ENCODE peak calls at places on chromosomes 4 and X, in four cellular contexts. One of them, this sample, is unnamed. For H3K4me1 and H3K36me3, the result is how much of the 10 kb centered on the place peaks cover.

GRCh38 chr4:37948542-37948941 is 11.7 kb upstream of the PTTG2 start:
- DNase-seq in kidney: no peak
- DNase-seq in fibroblast of lung: no peak
- DNase-seq in endothelial cell of umbilical vein: no peak
- DNase-seq in this sample: no peak

GRCh38 chr4:112167790-112168189 is 22.5 kb downstream of the FAM241A start:
- DNase-seq in endothelial cell of umbilical vein: no peak
- DNase-seq in fibroblast of lung: peak
- DNase-seq in kidney: no peak
- DNase-seq in this sample: peak

GRCh38 chrX:149962859-149963757 is 24.8 kb upstream of the EOLA2 start:
- DNase-seq in kidney: no peak
- DNase-seq in endothelial cell of umbilical vein: peak
- DNase-seq in fibroblast of lung: peak
- DNase-seq in this sample: no peak

GRCh38 chr4:102778720-102779119 is 18.0 kb upstream of the MANBA start:
- DNase-seq in endothelial cell of umbilical vein: no peak
- DNase-seq in fibroblast of lung: no peak
- DNase-seq in kidney: peak
- DNase-seq in this sample: no peak

GRCh38 chr4:130359537-130359936 is 1263.6 kb downstream of the C4orf33 start:
- DNase-seq in endothelial cell of umbilical vein: peak
- DNase-seq in fibroblast of lung: peak
- DNase-seq in kidney: no peak
- DNase-seq in this sample: no peak

GRCh38 chrX:120145295-120145925 is 13.0 kb upstream of the RHOXF2 start:
- DNase-seq in kidney: no peak
- DNase-seq in fibroblast of lung: no peak
- DNase-seq in endothelial cell of umbilical vein: no peak
- DNase-seq in this sample: no peak

GRCh38 chr4:15935504-15936392 is 2.8 kb downstream of the FGFBP1 start:
- DNase-seq in endothelial cell of umbilical vein: no peak
- DNase-seq in kidney: no peak
- DNase-seq in fibroblast of lung: no peak
- DNase-seq in this sample: no peak

GRCh38 chrX:109934434-109934833 is 68.5 kb upstream of the TMEM164 start:
- DNase-seq in fibroblast of lung: peak
- DNase-seq in kidney: no peak
- DNase-seq in endothelial cell of umbilical vein: no peak
- DNase-seq in this sample: no peak

GRCh38 chr4:104860227-104861123 is 286.2 kb upstream of the TET2 start:
- DNase-seq in kidney: no peak
- DNase-seq in endothelial cell of umbilical vein: peak
- DNase-seq in fibroblast of lung: peak
- DNase-seq in this sample: no peak

GRCh38 chrX:1558761-1559468 is 21.9 kb upstream of the P2RY8 start:
- DNase-seq in kidney: no peak
- DNase-seq in endothelial cell of umbilical vein: no peak
- DNase-seq in fibroblast of lung: no peak
- DNase-seq in this sample: no peak

GRCh38 chr4:73867783-73868182 is 1.4 kb upstream of the CXCL1 start:
- DNase-seq in endothelial cell of umbilical vein: no peak
- DNase-seq in kidney: no peak
- DNase-seq in fibroblast of lung: peak
- DNase-seq in this sample: peak

GRCh38 chr4:155952546-155952945 is 1.1 kb downstream of the CTSO start:
- DNase-seq in fibroblast of lung: peak
- DNase-seq in kidney: no peak
- DNase-seq in endothelial cell of umbilical vein: peak
- DNase-seq in this sample: no peak

GRCh38 chr4:64417974-64418373 is 8.7 kb upstream of the TECRL start:
- DNase-seq in kidney: no peak
- DNase-seq in fibroblast of lung: peak
- DNase-seq in endothelial cell of umbilical vein: peak
- DNase-seq in this sample: no peak

GRCh38 chr4:73822389-73822788 is 14.1 kb upstream of the CXCL6 start:
- DNase-seq in kidney: no peak
- DNase-seq in fibroblast of lung: peak
- DNase-seq in endothelial cell of umbilical vein: no peak
- DNase-seq in this sample: peak

GRCh38 chr4:146442801-146443200 is 78.9 kb downstream of the SLC10A7 start:
- DNase-seq in fibroblast of lung: peak
- DNase-seq in kidney: no peak
- DNase-seq in endothelial cell of umbilical vein: no peak
- DNase-seq in this sample: peak

GRCh38 chr4:100738388-100739165 is 220.8 kb upstream of the EMCN start:
- DNase-seq in fibroblast of lung: peak
- DNase-seq in endothelial cell of umbilical vein: peak
- DNase-seq in kidney: no peak
- DNase-seq in this sample: peak

GRCh38 chr4:56505269-56506109 is at the start of gene ARL9:
- DNase-seq in endothelial cell of umbilical vein: peak
- DNase-seq in fibroblast of lung: peak
- DNase-seq in kidney: peak
- DNase-seq in this sample: no peak

GRCh38 chr4:475962-476361 is 23.0 kb downstream of the ZNF721 start:
- DNase-seq in fibroblast of lung: no peak
- DNase-seq in endothelial cell of umbilical vein: no peak
- DNase-seq in kidney: no peak
- DNase-seq in this sample: no peak

GRCh38 chr4:476501-476900 is 22.5 kb downstream of the ZNF721 start:
- DNase-seq in endothelial cell of umbilical vein: no peak
- DNase-seq in kidney: no peak
- DNase-seq in fibroblast of lung: peak
- DNase-seq in this sample: no peak

GRCh38 chr4:477686-478085 is 21.3 kb downstream of the ZNF721 start:
- DNase-seq in kidney: no peak
- DNase-seq in endothelial cell of umbilical vein: no peak
- DNase-seq in fibroblast of lung: no peak
- DNase-seq in this sample: no peak

GRCh38 chr4:472881-473574 is 25.9 kb downstream of the ZNF721 start:
- DNase-seq in endothelial cell of umbilical vein: peak
- DNase-seq in fibroblast of lung: peak
- DNase-seq in kidney: no peak
- DNase-seq in this sample: no peak

GRCh38 chr4:473575-474457 is 25.1 kb downstream of the ZNF721 start:
- DNase-seq in fibroblast of lung: peak
- DNase-seq in endothelial cell of umbilical vein: peak
- DNase-seq in kidney: peak
- DNase-seq in this sample: peak
- H3K4me1 ChIP-seq in fibroblast of lung: under half
- H3K4me1 ChIP-seq in endothelial cell of umbilical vein: under half
- H3K4me1 ChIP-seq in kidney: under half
- H3K4me1 ChIP-seq in this sample: under half

GRCh38 chrX:16444353-16444752 is 205.6 kb upstream of the S100G start:
- DNase-seq in kidney: no peak
- DNase-seq in fibroblast of lung: peak
- DNase-seq in endothelial cell of umbilical vein: no peak
- DNase-seq in this sample: no peak
- H3K36me3 ChIP-seq in kidney: under half
- H3K36me3 ChIP-seq in fibroblast of lung: under half
- H3K36me3 ChIP-seq in endothelial cell of umbilical vein: under half
- H3K36me3 ChIP-seq in this sample: under half

GRCh38 chrX:155995476-155995875 is 2.0 kb upstream of the IL9R start:
- DNase-seq in endothelial cell of umbilical vein: no peak
- DNase-seq in fibroblast of lung: no peak
- DNase-seq in kidney: no peak
- DNase-seq in this sample: no peak

GRCh38 chrX:155997436-155997835 is at the start of gene IL9R:
- DNase-seq in fibroblast of lung: no peak
- DNase-seq in kidney: no peak
- DNase-seq in endothelial cell of umbilical vein: no peak
- DNase-seq in this sample: no peak

GRCh38 chrX:155998761-155999510 is 1.4 kb downstream of the IL9R start:
- DNase-seq in kidney: no peak
- DNase-seq in fibroblast of lung: no peak
- DNase-seq in endothelial cell of umbilical vein: no peak
- DNase-seq in this sample: no peak

GRCh38 chrX:156000361-156000926 is 2.9 kb downstream of the IL9R start:
- DNase-seq in endothelial cell of umbilical vein: no peak
- DNase-seq in kidney: no peak
- DNase-seq in fibroblast of lung: no peak
- DNase-seq in this sample: peak

GRCh38 chrX:155998116-155998515 is 620 bp downstream of the IL9R start:
- DNase-seq in kidney: no peak
- DNase-seq in fibroblast of lung: no peak
- DNase-seq in endothelial cell of umbilical vein: no peak
- DNase-seq in this sample: no peak
- H3K4me3 ChIP-seq in kidney: no peak
- H3K4me3 ChIP-seq in fibroblast of lung: no peak
- H3K4me3 ChIP-seq in endothelial cell of umbilical vein: no peak
- H3K4me3 ChIP-seq in this sample: no peak

GRCh38 chr4:85446462-85446861 is 28.5 kb upstream of the ARHGAP24 start:
- DNase-seq in fibroblast of lung: no peak
- DNase-seq in endothelial cell of umbilical vein: no peak
- DNase-seq in kidney: no peak
- DNase-seq in this sample: no peak
- H3K4me1 ChIP-seq in fibroblast of lung: under half
- H3K4me1 ChIP-seq in endothelial cell of umbilical vein: under half
- H3K4me1 ChIP-seq in kidney: under half
- H3K4me1 ChIP-seq in this sample: under half

DNA sequence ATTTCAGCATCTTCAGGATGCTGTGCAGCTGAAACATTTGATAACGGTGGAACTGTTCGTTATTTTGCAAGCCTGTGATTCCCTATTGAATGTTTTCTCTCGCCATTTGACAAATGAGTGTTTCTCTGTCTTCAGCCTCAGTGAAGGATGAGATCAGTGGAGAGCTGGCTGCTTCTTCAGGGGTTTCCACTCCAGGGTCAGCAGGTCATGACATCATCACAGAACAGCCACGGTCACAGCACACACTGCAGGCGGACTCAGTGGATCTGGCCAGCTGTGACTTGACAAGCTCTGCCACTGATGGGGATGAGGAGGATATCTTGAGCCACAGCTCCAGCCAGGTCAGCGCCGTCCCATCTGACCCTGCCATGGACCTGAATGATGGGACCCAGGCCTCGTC is 52.6 kb downstream of the HTT start:
- DNase-seq in kidney: no peak
- DNase-seq in endothelial cell of umbilical vein: no peak
- DNase-seq in fibroblast of lung: no peak
- DNase-seq in this sample: no peak
- H3K36me3 ChIP-seq in kidney: half or more
- H3K36me3 ChIP-seq in endothelial cell of umbilical vein: under half
- H3K36me3 ChIP-seq in fibroblast of lung: under half
- H3K36me3 ChIP-seq in this sample: under half